ENCODE peak calls at places on chromosomes 5 and 9, in six cellular contexts. One of them, this sample, is unnamed.

GRCh38 chr9:135463140-135463539 is 16.4 kb upstream of the PPP1R26 start:
- DNase-seq in osteocyte: no peak
- DNase-seq in NCI-H524: peak
- DNase-seq in T-helper 9 cell: no peak
- DNase-seq in COR-L47: no peak
- DNase-seq in C1 segment of cervical spinal cord: no peak
- DNase-seq in this sample: no peak

GRCh38 chr5:82312373-82312856 is 34.3 kb upstream of the RPS23 start:
- DNase-seq in NCI-H524: peak
- DNase-seq in COR-L47: peak
- DNase-seq in C1 segment of cervical spinal cord: no peak
- DNase-seq in osteocyte: peak
- DNase-seq in T-helper 9 cell: no peak
- DNase-seq in this sample: peak

GRCh38 chr9:127904518-127904887 is 5.1 kb upstream of the ST6GALNAC6 start:
- DNase-seq in osteocyte: no peak
- DNase-seq in T-helper 9 cell: no peak
- DNase-seq in NCI-H524: no peak
- DNase-seq in C1 segment of cervical spinal cord: no peak
- DNase-seq in COR-L47: no peak
- DNase-seq in this sample: no peak

GRCh38 chr5:93123127-93123526 is 457.9 kb downstream of the NR2F1-AS1 start:
- DNase-seq in osteocyte: no peak
- DNase-seq in T-helper 9 cell: no peak
- DNase-seq in COR-L47: no peak
- DNase-seq in C1 segment of cervical spinal cord: no peak
- DNase-seq in NCI-H524: no peak
- DNase-seq in this sample: no peak

GRCh38 chr9:89593776-89594427 is 10.9 kb upstream of the GADD45G start:
- DNase-seq in NCI-H524: peak
- DNase-seq in C1 segment of cervical spinal cord: no peak
- DNase-seq in T-helper 9 cell: peak
- DNase-seq in osteocyte: peak
- DNase-seq in COR-L47: peak
- DNase-seq in this sample: no peak

GRCh38 chr9:91905237-91905650 is 44.8 kb downstream of the ROR2 start:
- DNase-seq in NCI-H524: no peak
- DNase-seq in C1 segment of cervical spinal cord: no peak
- DNase-seq in COR-L47: no peak
- DNase-seq in T-helper 9 cell: no peak
- DNase-seq in osteocyte: no peak
- DNase-seq in this sample: no peak

GRCh38 chr9:88732128-88732527 is 197.2 kb downstream of the NXNL2 start:
- DNase-seq in osteocyte: no peak
- DNase-seq in NCI-H524: no peak
- DNase-seq in COR-L47: no peak
- DNase-seq in C1 segment of cervical spinal cord: no peak
- DNase-seq in T-helper 9 cell: no peak
- DNase-seq in this sample: no peak

GRCh38 chr5:39714036-39714698 is 289.4 kb upstream of the DAB2 start:
- DNase-seq in NCI-H524: peak
- DNase-seq in osteocyte: no peak
- DNase-seq in T-helper 9 cell: peak
- DNase-seq in COR-L47: no peak
- DNase-seq in C1 segment of cervical spinal cord: no peak
- DNase-seq in this sample: peak

GRCh38 chr5:66306105-66306843 is 162.2 kb downstream of the SREK1 start:
- DNase-seq in NCI-H524: peak
- DNase-seq in C1 segment of cervical spinal cord: peak
- DNase-seq in osteocyte: no peak
- DNase-seq in T-helper 9 cell: no peak
- DNase-seq in COR-L47: peak
- DNase-seq in this sample: no peak

GRCh38 chr5:10832987-10833386 is 72.0 kb upstream of the DAP start:
- DNase-seq in C1 segment of cervical spinal cord: no peak
- DNase-seq in osteocyte: no peak
- DNase-seq in T-helper 9 cell: no peak
- DNase-seq in NCI-H524: no peak
- DNase-seq in COR-L47: no peak
- DNase-seq in this sample: no peak